ENCODE peak calls at places on chromosomes 5 and 9, in seven cellular contexts. U, A, D, T, G, B and Q are unnamed samples.
A peak's percentile ranks its signal among the peaks of the same experiment; 100 is the strongest.

GRCh38 chr9:113928269-113928668 is 52.2 kb downstream of the ZNF618 start:
- DNase-seq in U (no peak), A (no peak), D (no peak), T (no peak), G (no peak), B (no peak), Q (no peak)

GRCh38 chr9:121640076-121640475 is 11.4 kb upstream of the DAB2IP start:
- DNase-seq in U (no peak), A (peak; percentile 81), D (peak; percentile 59), T (peak; percentile 17), G (peak; percentile 73), B (no peak), Q (peak; percentile 50)

GRCh38 chr9:135978650-135979461 is 17.7 kb upstream of the UBAC1 start:
- DNase-seq in U (no peak), A (no peak), D (no peak), T (no peak), G (no peak), B (no peak), Q (no peak)

GRCh38 chr5:171316258-171317121 is 7.4 kb downstream of the TLX3 start:
- DNase-seq in U (no peak), A (peak; percentile 67), D (no peak), T (peak; percentile 20), G (peak; percentile 51), B (no peak), Q (no peak)

GRCh38 chr5:101080485-101081240 is 177.6 kb upstream of the ST8SIA4 start:
- DNase-seq in U (no peak), A (no peak), D (no peak), T (no peak), G (no peak), B (peak; percentile 42), Q (no peak)

GRCh38 chr9:15420796-15421195 is 1.9 kb upstream of the SNAPC3 start:
- DNase-seq in U (no peak), A (no peak), D (no peak), T (peak; percentile 58), G (no peak), B (no peak), Q (peak; percentile 15)

GRCh38 chr5:38672059-38672791 is 115.8 kb upstream of the LIFR start:
- DNase-seq in U (no peak), A (no peak), D (peak; percentile 48), T (peak; percentile 56), G (peak; percentile 97), B (peak; percentile 43), Q (peak; percentile 89)

GRCh38 chr9:117649126-117649525 is 55.1 kb upstream of the TLR4 start:
- DNase-seq in U (no peak), A (no peak), D (no peak), T (no peak), G (no peak), B (peak; percentile 41), Q (no peak)

DNA sequence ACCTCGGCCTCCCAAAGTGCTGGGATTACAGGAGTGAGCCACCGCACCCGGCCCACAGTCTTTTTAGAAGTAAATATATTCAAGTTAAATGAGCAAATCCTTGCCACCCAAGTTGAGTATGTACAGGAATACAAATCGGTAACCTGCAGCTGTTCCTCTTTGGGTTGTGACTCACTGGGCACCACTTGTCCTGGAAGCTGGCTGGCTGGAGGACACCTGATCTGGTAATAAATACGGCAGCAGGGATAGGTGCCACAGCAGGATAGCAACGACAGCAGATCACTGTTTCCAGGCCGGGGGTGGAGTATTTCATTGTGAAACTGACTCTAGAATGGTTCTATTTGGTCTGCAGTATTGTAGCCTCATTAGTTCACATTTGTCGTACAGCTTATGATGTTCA is 35.7 kb upstream of the SLC36A2 start:
- DNase-seq in U (no peak), A (no peak), D (no peak), T (no peak), G (no peak), B (no peak), Q (peak; percentile 55)
- H3K4me3 ChIP-seq in U (no peak overlapping the region), A (no peak overlapping the region), D (no peak overlapping the region), T (no peak overlapping the region), G (no peak overlapping the region), B (no peak overlapping the region), Q (no peak overlapping the region)

GRCh38 chr9:109974918-109975276 is 194.9 kb downstream of the PALM2AKAP2 start:
- DNase-seq in U (no peak), A (no peak), D (no peak), T (no peak), G (no peak), B (no peak), Q (no peak)
- H3K4me2 ChIP-seq in U (peak overlapping the region; percentile 63), A (no peak overlapping the region), D (no peak overlapping the region), T (no peak overlapping the region), G (no peak overlapping the region), B (no peak overlapping the region), Q (no peak overlapping the region)

DNA sequence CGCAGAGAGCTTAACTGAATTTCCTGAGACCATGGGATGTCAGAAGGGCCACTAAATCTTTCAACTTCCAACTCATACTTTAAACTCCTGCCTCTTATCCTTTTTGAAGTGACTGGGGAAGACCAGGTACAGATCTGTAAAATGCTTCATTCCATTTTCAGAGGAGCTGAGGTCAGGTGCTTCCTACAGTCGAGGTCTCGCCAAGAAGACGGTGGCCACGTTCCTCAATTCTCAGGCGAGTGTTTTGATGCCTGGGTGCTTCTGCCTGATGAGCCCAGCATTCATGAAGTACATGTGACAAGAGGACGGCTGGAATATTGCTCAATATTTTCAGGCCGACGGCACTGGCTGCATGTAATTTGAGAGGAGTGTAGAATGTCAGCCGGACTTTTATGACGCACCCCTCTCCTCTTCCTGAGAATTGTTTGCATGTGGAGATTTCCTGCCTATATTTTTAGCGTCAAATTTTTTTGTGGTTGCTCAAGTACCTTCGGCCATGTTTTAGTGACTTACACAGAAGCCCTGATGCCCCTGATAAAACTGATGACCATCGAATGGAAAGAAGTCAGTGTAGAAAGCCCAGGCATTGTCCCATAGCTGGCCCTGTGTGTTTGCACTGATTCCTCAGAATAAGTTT is 38.8 kb upstream of the GLRX start:
- DNase-seq in U (no peak), A (no peak), D (peak; percentile 78), T (peak; percentile 100), G (no peak), B (peak; percentile 97), Q (peak; percentile 94)
- H3K4me3 ChIP-seq in U (no peak overlapping the region), A (no peak overlapping the region), D (no peak overlapping the region), T (no peak overlapping the region), G (no peak overlapping the region), B (peak overlapping the region; percentile 5), Q (peak overlapping the region; percentile 29)

DNA sequence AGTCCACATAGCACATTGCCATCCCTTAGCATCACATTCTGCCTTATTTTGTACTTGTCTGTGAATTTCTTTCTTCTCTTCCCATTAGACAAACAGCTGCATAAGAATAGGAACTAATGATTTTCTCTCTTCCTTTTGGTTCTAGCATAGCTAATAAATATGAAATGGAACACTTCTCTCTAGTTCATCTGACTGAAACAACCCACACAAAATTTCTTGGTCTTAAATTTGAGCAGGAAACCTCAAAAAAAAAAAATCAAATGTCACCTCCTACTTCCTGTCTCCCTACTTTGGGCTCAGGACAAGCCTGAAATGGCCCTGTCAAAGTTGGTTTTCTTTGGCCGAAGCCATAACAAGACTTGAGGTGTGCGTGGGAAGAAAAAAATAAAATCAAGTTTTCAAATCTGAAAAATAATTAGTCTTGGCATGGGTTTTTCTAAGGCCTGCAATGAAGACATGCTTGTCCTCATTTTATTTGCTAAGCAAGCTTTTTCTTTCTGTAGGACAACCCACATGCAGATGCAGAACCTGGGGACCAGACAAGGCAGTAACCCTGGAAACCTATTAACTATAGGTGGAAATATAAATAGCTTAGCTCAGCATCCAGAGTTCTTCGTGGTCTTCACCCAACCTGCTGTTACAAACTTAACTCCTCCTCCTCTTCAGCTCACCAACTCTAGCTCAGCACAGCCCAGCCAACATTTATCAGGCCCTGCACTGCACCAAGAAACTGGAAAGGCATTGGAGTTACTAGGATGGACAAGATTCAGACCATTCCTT is 523.5 kb upstream of the KLF4 start:
- DNase-seq in U (no peak), A (no peak), D (no peak), T (no peak), G (no peak), B (no peak), Q (no peak)
- H3K4me2 ChIP-seq in U (no peak overlapping the region), A (no peak overlapping the region), D (no peak overlapping the region), T (no peak overlapping the region), G (no peak overlapping the region), B (no peak overlapping the region), Q (no peak overlapping the region)